ENCODE peak calls at places on chromosomes 4 and X, in six cellular contexts. Q is coronary artery; T is D341Med; C is CD8-positive, alpha-beta memory T cell; M is stimulated activated CD8-positive, alpha-beta memory T cell treated with anti-CD3 and anti-CD28 coated beads, Interleukin-4, amount 100 ng/mL, for 48 hours; V is ovary. O is an unnamed sample.

GRCh38 chr4:6598641-6599040 is 23.7 kb downstream of the MAN2B2 start:
- DNase-seq in Q (no peak), T (no peak), C (no peak), M (no peak), V (no peak), O (no peak)

GRCh38 chrX:109774706-109775105 is 41.6 kb upstream of the ACSL4 start:
- DNase-seq in Q (no peak), T (no peak), C (no peak), M (no peak), V (no peak), O (no peak)

GRCh38 chrX:149720021-149720689 is 8.3 kb downstream of the MAGEA11 start:
- DNase-seq in Q (no peak), T (no peak), C (no peak), M (no peak), V (no peak), O (no peak)

GRCh38 chr4:19888587-19888986 is 363.1 kb upstream of the SLIT2 start:
- DNase-seq in Q (no peak), T (peak; percentile 24), C (no peak), M (no peak), V (no peak), O (no peak)

GRCh38 chr4:103773691-103774231 is 54.0 kb upstream of the TACR3 start:
- DNase-seq in Q (no peak), T (no peak), C (no peak), M (no peak), V (no peak), O (no peak)

GRCh38 chr4:67928547-67928946 is 34.7 kb downstream of the TMPRSS11A start:
- DNase-seq in Q (no peak), T (no peak), C (no peak), M (no peak), V (no peak), O (no peak)

GRCh38 chrX:28586891-28587635 is at the start of gene IL1RAPL1:
- DNase-seq in Q (no peak), T (peak; percentile 27), C (no peak), M (no peak), V (peak; percentile 18), O (peak; percentile 64)

GRCh38 chr4:140349816-140350215 is 23.6 kb upstream of the SCOC start:
- DNase-seq in Q (no peak), T (no peak), C (no peak), M (no peak), V (no peak), O (no peak)

GRCh38 chrX:119015407-119016242 is 41.2 kb downstream of the LONRF3 start:
- DNase-seq in Q (no peak), T (no peak), C (no peak), M (peak; percentile 53), V (peak; percentile 42), O (no peak)

GRCh38 chr4:38230121-38230728 is 270.0 kb downstream of the PTTG2 start:
- DNase-seq in Q (no peak), T (no peak), C (no peak), M (no peak), V (no peak), O (no peak)

GRCh38 chrX:68807818-68808217 is 21.0 kb upstream of the EFNB1 start:
- DNase-seq in Q (no peak), T (no peak), C (no peak), M (no peak), V (no peak), O (no peak)

GRCh38 chrX:151977009-151977408 is 2.5 kb upstream of the GABRE start:
- DNase-seq in Q (peak; percentile 40), T (no peak), C (no peak), M (no peak), V (no peak), O (no peak)

GRCh38 chr4:81963005-81963404 is 410.8 kb downstream of the HNRNPD start:
- DNase-seq in Q (no peak), T (no peak), C (no peak), M (no peak), V (no peak), O (peak; percentile 42)

GRCh38 chrX:66013195-66013816 is 26.6 kb downstream of the VSIG4 start:
- DNase-seq in Q (no peak), T (no peak), C (no peak), M (no peak), V (no peak), O (no peak)

GRCh38 chr4:67198757-67199156 is 346.5 kb downstream of the CENPC start:
- DNase-seq in Q (no peak), T (peak; percentile 57), C (no peak), M (no peak), V (no peak), O (peak; percentile 35)

GRCh38 chr4:148692242-148692641 is 250.0 kb upstream of the NR3C2 start:
- DNase-seq in Q (no peak), T (no peak), C (no peak), M (no peak), V (no peak), O (no peak)

GRCh38 chrX:139194571-139195280 is 335.8 kb upstream of the F9 start:
- DNase-seq in Q (no peak), T (no peak), C (no peak), M (no peak), V (no peak), O (no peak)

GRCh38 chr4:68951806-68952585 is 392 bp upstream of the UGT2A3 start:
- DNase-seq in Q (no peak), T (no peak), C (no peak), M (no peak), V (no peak), O (no peak)

GRCh38 chr4:175560628-175561027 is 251.4 kb downstream of the GPM6A start:
- DNase-seq in Q (no peak), T (peak; percentile 39), C (no peak), M (no peak), V (no peak), O (no peak)

GRCh38 chrX:19326567-19326966 is 17.2 kb upstream of the PDHA1 start:
- DNase-seq in Q (no peak), T (no peak), C (no peak), M (no peak), V (no peak), O (no peak)

GRCh38 chrX:33726281-33727160 is 405.6 kb downstream of the FAM47A start:
- DNase-seq in Q (no peak), T (no peak), C (no peak), M (no peak), V (no peak), O (no peak)

GRCh38 chrX:150038977-150039599 is 100.8 kb upstream of the EOLA2 start:
- DNase-seq in Q (no peak), T (no peak), C (no peak), M (no peak), V (no peak), O (no peak)

GRCh38 chrX:30060718-30061117 is 154.6 kb upstream of the MAGEB2 start:
- DNase-seq in Q (no peak), T (no peak), C (no peak), M (no peak), V (no peak), O (peak; percentile 57)

GRCh38 chr4:47913858-47914218 is 545 bp downstream of the NFXL1 start:
- DNase-seq in Q (peak; percentile 77), T (peak; percentile 70), C (no peak), M (peak; percentile 59), V (peak; percentile 41), O (peak; percentile 47)

GRCh38 chr4:164536829-164537228 is 217.1 kb upstream of the SMIM31 start:
- DNase-seq in Q (no peak), T (no peak), C (no peak), M (no peak), V (no peak), O (peak; percentile 44)

GRCh38 chr4:102713096-102713495 is 47.7 kb downstream of the MANBA start:
- DNase-seq in Q (no peak), T (no peak), C (no peak), M (no peak), V (no peak), O (no peak)

GRCh38 chrX:106811131-106811910 is 8.8 kb downstream of the TBC1D8B start:
- DNase-seq in Q (no peak), T (no peak), C (no peak), M (no peak), V (no peak), O (no peak)

GRCh38 chr4:40395908-40396806 is 61.0 kb downstream of the CHRNA9 start:
- DNase-seq in Q (no peak), T (no peak), C (no peak), M (no peak), V (peak; percentile 83), O (no peak)

GRCh38 chr4:170083546-170083945 is 6.2 kb downstream of the AADAT start:
- DNase-seq in Q (no peak), T (no peak), C (no peak), M (no peak), V (no peak), O (no peak)

GRCh38 chr4:4289575-4289929 is 402 bp downstream of the LYAR start:
- DNase-seq in Q (no peak), T (no peak), C (no peak), M (no peak), V (peak; percentile 20), O (no peak)